ENCODE peak calls at places on chromosomes 7 and 10, in four cellular contexts. One of them, this sample, is unnamed.

GRCh38 chr10:35307297-35307696 is 29.0 kb upstream of the CCNY start:
- DNase-seq in T1000: no peak
- DNase-seq in HepG2: no peak
- DNase-seq in adrenal gland: no peak
- DNase-seq in this sample: peak

GRCh38 chr7:157895520-157896375 is 558.9 kb downstream of the DNAJB6 start:
- DNase-seq in T1000: no peak
- DNase-seq in HepG2: no peak
- DNase-seq in adrenal gland: no peak
- DNase-seq in this sample: no peak

GRCh38 chr7:118186491-118186890 is 2.5 kb downstream of the LSM8 start:
- DNase-seq in T1000: no peak
- DNase-seq in HepG2: no peak
- DNase-seq in adrenal gland: no peak
- DNase-seq in this sample: no peak

GRCh38 chr7:77653572-77653971 is 42.7 kb upstream of the RSBN1L start:
- DNase-seq in T1000: no peak
- DNase-seq in HepG2: no peak
- DNase-seq in adrenal gland: peak
- DNase-seq in this sample: no peak

GRCh38 chr7:99301496-99301895 is 24.2 kb upstream of the ARPC1A start:
- DNase-seq in T1000: no peak
- DNase-seq in HepG2: no peak
- DNase-seq in adrenal gland: no peak
- DNase-seq in this sample: no peak

GRCh38 chr7:116545411-116545993 is 20.7 kb downstream of the CAV1 start:
- DNase-seq in T1000: no peak
- DNase-seq in HepG2: no peak
- DNase-seq in adrenal gland: no peak
- DNase-seq in this sample: no peak

GRCh38 chr10:79349072-79349491 is 1.8 kb downstream of the PPIF start:
- DNase-seq in T1000: no peak
- DNase-seq in HepG2: no peak
- DNase-seq in adrenal gland: peak
- DNase-seq in this sample: no peak

GRCh38 chr10:3805227-3805790 is 20.3 kb upstream of the KLF6 start:
- DNase-seq in T1000: no peak
- DNase-seq in HepG2: no peak
- DNase-seq in adrenal gland: no peak
- DNase-seq in this sample: peak

GRCh38 chr7:158284617-158285382 is 302.8 kb downstream of the PTPRN2 start:
- DNase-seq in T1000: no peak
- DNase-seq in HepG2: no peak
- DNase-seq in adrenal gland: peak
- DNase-seq in this sample: no peak

GRCh38 chr10:35352508-35352907 is 16.2 kb downstream of the CCNY start:
- DNase-seq in T1000: no peak
- DNase-seq in HepG2: no peak
- DNase-seq in adrenal gland: no peak
- DNase-seq in this sample: no peak

GRCh38 chr7:45156516-45157272 is 897 bp upstream of the RAMP3 start:
- DNase-seq in T1000: no peak
- DNase-seq in HepG2: no peak
- DNase-seq in adrenal gland: no peak
- DNase-seq in this sample: no peak

GRCh38 chr10:58027431-58027830 is 240.3 kb downstream of the IPMK start:
- DNase-seq in T1000: no peak
- DNase-seq in HepG2: no peak
- DNase-seq in adrenal gland: no peak
- DNase-seq in this sample: no peak

GRCh38 chr10:89440262-89440661 is 25.9 kb downstream of the IFIT5 start:
- DNase-seq in T1000: no peak
- DNase-seq in HepG2: no peak
- DNase-seq in adrenal gland: peak
- DNase-seq in this sample: no peak

GRCh38 chr7:111363099-111363498 is 199.2 kb downstream of the IMMP2L start:
- DNase-seq in T1000: no peak
- DNase-seq in HepG2: no peak
- DNase-seq in adrenal gland: no peak
- DNase-seq in this sample: no peak

GRCh38 chr7:36021367-36021766 is 131.7 kb upstream of the EEPD1 start:
- DNase-seq in T1000: no peak
- DNase-seq in HepG2: no peak
- DNase-seq in adrenal gland: no peak
- DNase-seq in this sample: no peak

GRCh38 chr7:469591-469961 is 50.1 kb downstream of the PDGFA start:
- DNase-seq in T1000: no peak
- DNase-seq in HepG2: no peak
- DNase-seq in adrenal gland: no peak
- DNase-seq in this sample: no peak

GRCh38 chr7:111587715-111588433 is 25.6 kb upstream of the IMMP2L start:
- DNase-seq in T1000: no peak
- DNase-seq in HepG2: no peak
- DNase-seq in adrenal gland: no peak
- DNase-seq in this sample: no peak

GRCh38 chr10:51876528-51876927 is 177.1 kb upstream of the CSTF2T start:
- DNase-seq in T1000: no peak
- DNase-seq in HepG2: no peak
- DNase-seq in adrenal gland: no peak
- DNase-seq in this sample: no peak

GRCh38 chr7:64875658-64876406 is 27.2 kb upstream of the ZNF273 start:
- DNase-seq in T1000: no peak
- DNase-seq in HepG2: no peak
- DNase-seq in adrenal gland: peak
- DNase-seq in this sample: no peak

GRCh38 chr10:66472156-66472555 is 453.7 kb upstream of the LRRTM3 start:
- DNase-seq in T1000: no peak
- DNase-seq in HepG2: no peak
- DNase-seq in adrenal gland: no peak
- DNase-seq in this sample: no peak

GRCh38 chr7:32163141-32163806 is 93.1 kb upstream of the PDE1C start:
- DNase-seq in T1000: peak
- DNase-seq in HepG2: no peak
- DNase-seq in adrenal gland: peak
- DNase-seq in this sample: no peak

GRCh38 chr7:77979219-77979618 is 180.6 kb downstream of the PHTF2 start:
- DNase-seq in T1000: no peak
- DNase-seq in HepG2: no peak
- DNase-seq in adrenal gland: no peak
- DNase-seq in this sample: no peak

GRCh38 chr7:16904086-16904485 is 22.3 kb upstream of the AGR3 start:
- DNase-seq in T1000: no peak
- DNase-seq in HepG2: no peak
- DNase-seq in adrenal gland: no peak
- DNase-seq in this sample: no peak

GRCh38 chr7:43516581-43517342 is 66.1 kb upstream of the STK17A start:
- DNase-seq in T1000: no peak
- DNase-seq in HepG2: no peak
- DNase-seq in adrenal gland: no peak
- DNase-seq in this sample: no peak

GRCh38 chr7:21507627-21508343 is 35.1 kb upstream of the DNAH11 start:
- DNase-seq in T1000: no peak
- DNase-seq in HepG2: peak
- DNase-seq in adrenal gland: peak
- DNase-seq in this sample: no peak

GRCh38 chr10:35452847-35453246 is 116.5 kb downstream of the CCNY start:
- DNase-seq in T1000: no peak
- DNase-seq in HepG2: no peak
- DNase-seq in adrenal gland: no peak
- DNase-seq in this sample: no peak

GRCh38 chr7:135707570-135707966 is 20.4 kb downstream of the SLC13A4 start:
- DNase-seq in T1000: no peak
- DNase-seq in HepG2: no peak
- DNase-seq in adrenal gland: no peak
- DNase-seq in this sample: peak

GRCh38 chr7:28018020-28018419 is 162.6 kb downstream of the JAZF1 start:
- DNase-seq in T1000: no peak
- DNase-seq in HepG2: no peak
- DNase-seq in adrenal gland: no peak
- DNase-seq in this sample: no peak

This sample was measured in PC-9.